ENCODE peak calls at places on chromosome 1, in nine cellular contexts. U is NCI-H510A treated with DMSO at 0.1 percent for 48 hours; L is HT1080; W is posterior cingulate gyrus; P is HS-5; Z is body of pancreas; J is stimulated activated CD8-positive, alpha-beta memory T cell treated with anti-CD3 and anti-CD28 coated beads, Interleukin-2, amount 100 ng/mL, for 1 hour; G is neuronal stem cell; C is GM12864. S is an unnamed sample.

GRCh38 chr1:21308847-21309652 is 18.8 kb upstream of the ECE1 start:
- DNase-seq in W (no peak), C (no peak), U (no peak), P (no peak), Z (peak; percentile 74), L (no peak), J (no peak), G (no peak), S (no peak)

GRCh38 chr1:147080671-147081394 is 91.4 kb downstream of the PRKAB2 start:
- DNase-seq in P (no peak), Z (no peak), C (no peak), L (no peak), U (no peak), J (no peak), G (no peak), W (no peak), S (no peak)

GRCh38 chr1:89710498-89711139 is 77.7 kb downstream of the LRRC8C start:
- DNase-seq in J (no peak), C (no peak), L (no peak), Z (no peak), P (no peak), W (no peak), G (no peak), U (no peak), S (no peak)

GRCh38 chr1:204623894-204624361 is 61.6 kb downstream of the LRRN2 start:
- DNase-seq in G (peak; percentile 17), C (no peak), L (no peak), Z (no peak), U (no peak), P (no peak), J (no peak), W (no peak), S (no peak)

GRCh38 chr1:72006092-72006491 is 276.2 kb downstream of the NEGR1 start:
- DNase-seq in P (no peak), C (no peak), U (no peak), Z (no peak), W (no peak), L (no peak), J (no peak), G (no peak), S (no peak)

GRCh38 chr1:52240592-52240991 is 98.7 kb downstream of the ZFYVE9 start:
- DNase-seq in Z (no peak), G (no peak), C (no peak), L (no peak), P (no peak), J (no peak), W (no peak), U (no peak), S (no peak)

GRCh38 chr1:183273300-183273699 is 87.2 kb downstream of the LAMC2 start:
- DNase-seq in J (no peak), P (no peak), Z (no peak), C (no peak), U (no peak), W (no peak), L (peak; percentile 14), G (no peak), S (no peak)

GRCh38 chr1:2073382-2074230 is 23.4 kb downstream of the PRKCZ start:
- DNase-seq in C (no peak), L (no peak), G (peak; percentile 59), Z (no peak), P (no peak), J (no peak), U (no peak), W (peak; percentile 90), S (peak; percentile 19)

GRCh38 chr1:203638914-203639313 is 12.3 kb downstream of the ATP2B4 start:
- DNase-seq in Z (no peak), P (no peak), W (no peak), L (peak; percentile 62), J (no peak), U (no peak), C (no peak), G (no peak), S (no peak)

GRCh38 chr1:73860421-73860950 is 337.5 kb downstream of the LRRIQ3 start:
- DNase-seq in C (no peak), W (no peak), P (no peak), J (no peak), U (peak; percentile 62), Z (no peak), L (no peak), G (no peak), S (no peak)

GRCh38 chr1:88983791-88984552 is 8.5 kb downstream of the KYAT3 start:
- DNase-seq in C (peak; percentile 40), P (no peak), W (no peak), U (peak; percentile 84), L (peak; percentile 47), G (peak; percentile 15), Z (no peak), J (no peak), S (no peak)

GRCh38 chr1:62068302-62068936 is 126.2 kb upstream of the L1TD1 start:
- DNase-seq in Z (no peak), W (no peak), J (no peak), G (no peak), C (no peak), L (no peak), P (no peak), U (no peak), S (no peak)

GRCh38 chr1:17624540-17625256 is 85.2 kb downstream of the ARHGEF10L start:
- DNase-seq in Z (peak; percentile 73), L (peak; percentile 78), G (no peak), W (no peak), C (no peak), U (no peak), P (no peak), J (no peak), S (peak; percentile 46)

GRCh38 chr1:62335656-62336055 is 16.4 kb upstream of the KANK4 start:
- DNase-seq in J (no peak), G (no peak), P (no peak), Z (no peak), L (no peak), C (no peak), U (no peak), W (no peak), S (no peak)

GRCh38 chr1:178532392-178532791 is 19.5 kb downstream of the TEX35 start:
- DNase-seq in W (peak; percentile 83), Z (peak; percentile 85), J (peak; percentile 41), P (no peak), U (peak; percentile 83), C (no peak), L (peak; percentile 76), G (peak; percentile 80), S (peak; percentile 62)

GRCh38 chr1:168734946-168735345 is 5.9 kb upstream of the DPT start:
- DNase-seq in C (no peak), Z (no peak), J (no peak), U (no peak), W (no peak), L (no peak), G (no peak), P (no peak), S (no peak)

GRCh38 chr1:169460193-169460833 is 25.4 kb downstream of the SLC19A2 start:
- DNase-seq in C (no peak), Z (no peak), W (peak; percentile 9), J (no peak), L (peak; percentile 3), P (no peak), U (no peak), G (no peak), S (no peak)

GRCh38 chr1:193417420-193417819 is 231.0 kb upstream of the B3GALT2 start:
- DNase-seq in Z (no peak), J (no peak), U (no peak), G (no peak), W (no peak), L (peak; percentile 72), C (no peak), P (no peak), S (no peak)

GRCh38 chr1:69572921-69573320 is 5.2 kb downstream of the LRRC7 start:
- DNase-seq in C (no peak), G (no peak), L (peak; percentile 7), W (no peak), P (no peak), J (no peak), Z (no peak), U (no peak), S (no peak)

GRCh38 chr1:151443846-151444790 is 15.2 kb downstream of the POGZ start:
- DNase-seq in Z (peak; percentile 69), W (no peak), G (peak; percentile 26), C (peak; percentile 60), P (peak; percentile 65), L (peak; percentile 80), J (peak; percentile 46), U (peak; percentile 85), S (peak; percentile 53)

GRCh38 chr1:7386226-7387052 is 384.7 kb upstream of the VAMP3 start:
- DNase-seq in Z (no peak), P (no peak), J (no peak), W (no peak), U (no peak), G (no peak), C (no peak), L (no peak), S (no peak)

GRCh38 chr1:233242827-233243483 is 52.6 kb downstream of the PCNX2 start:
- DNase-seq in L (no peak), C (no peak), J (no peak), G (no peak), U (peak; percentile 32), Z (no peak), P (no peak), W (no peak), S (no peak)

GRCh38 chr1:143718524-143718923 is 253.3 kb downstream of the FAM72C start:
- DNase-seq in P (no peak), W (no peak), C (no peak), J (no peak), Z (no peak), L (no peak), G (no peak), U (no peak), S (no peak)

GRCh38 chr1:3846521-3846920 is 10.5 kb downstream of the CEP104 start:
- DNase-seq in U (no peak), G (peak; percentile 33), L (no peak), Z (no peak), P (no peak), C (no peak), W (no peak), J (no peak), S (no peak)